ENCODE peak calls at places on chromosome 11, in seven cellular contexts. U, I, T, C, B, L and Z are unnamed samples.
A peak's percentile ranks its signal among the peaks of the same experiment; 100 is the strongest.

GRCh38 chr11:15117751-15118150 is 3.0 kb downstream of the INSC start:
- DNase-seq in U (no peak), I (no peak), T (no peak), C (no peak), B (no peak), L (no peak), Z (no peak)

GRCh38 chr11:83265331-83265730 is 20.8 kb downstream of the CCDC90B start:
- DNase-seq in U (no peak), I (no peak), T (no peak), C (no peak), B (no peak), L (no peak), Z (no peak)

GRCh38 chr11:28547395-28547794 is 439.2 kb downstream of the METTL15 start:
- DNase-seq in U (no peak), I (no peak), T (no peak), C (no peak), B (no peak), L (no peak), Z (no peak)

GRCh38 chr11:118618991-118619375 is 11.6 kb downstream of the PHLDB1 start:
- DNase-seq in U (no peak), I (peak; percentile 74), T (no peak), C (no peak), B (peak; percentile 92), L (no peak), Z (no peak)

GRCh38 chr11:28860898-28861297 is 752.7 kb downstream of the METTL15 start:
- DNase-seq in U (no peak), I (peak; percentile 50), T (no peak), C (no peak), B (peak; percentile 65), L (no peak), Z (no peak)

GRCh38 chr11:73366953-73367352 is 9.2 kb upstream of the RELT start:
- DNase-seq in U (no peak), I (no peak), T (no peak), C (no peak), B (no peak), L (no peak), Z (no peak)

GRCh38 chr11:118033443-118033842 is 43.4 kb upstream of the TMPRSS4 start:
- DNase-seq in U (no peak), I (no peak), T (no peak), C (no peak), B (no peak), L (no peak), Z (no peak)

GRCh38 chr11:78325274-78325781 is 92.3 kb downstream of the GAB2 start:
- DNase-seq in U (no peak), I (no peak), T (peak; percentile 48), C (no peak), B (no peak), L (no peak), Z (no peak)

GRCh38 chr11:69423611-69424385 is 57.7 kb upstream of the LINC01488 start:
- DNase-seq in U (no peak), I (no peak), T (no peak), C (no peak), B (no peak), L (no peak), Z (no peak)

GRCh38 chr11:123107945-123108344 is 46.0 kb upstream of the HSPA8 start:
- DNase-seq in U (no peak), I (no peak), T (no peak), C (no peak), B (no peak), L (no peak), Z (no peak)

GRCh38 chr11:10669258-10670033 is 24.1 kb downstream of the IRAG1 start:
- DNase-seq in U (no peak), I (peak; percentile 66), T (no peak), C (no peak), B (peak; percentile 77), L (no peak), Z (no peak)

GRCh38 chr11:46363031-46363407 is 15.8 kb downstream of the DGKZ start:
- DNase-seq in U (no peak), I (peak; percentile 83), T (no peak), C (no peak), B (peak; percentile 74), L (no peak), Z (no peak)

GRCh38 chr11:116170526-116171120 is 602.2 kb downstream of the BUD13 start:
- DNase-seq in U (no peak), I (no peak), T (peak; percentile 1), C (no peak), B (no peak), L (no peak), Z (no peak)

GRCh38 chr11:44621784-44622183 is 56.3 kb downstream of the CD82 start:
- DNase-seq in U (no peak), I (no peak), T (no peak), C (no peak), B (no peak), L (no peak), Z (no peak)

GRCh38 chr11:76653674-76654309 is 16.8 kb downstream of the LRRC32 start:
- DNase-seq in U (no peak), I (no peak), T (no peak), C (no peak), B (peak; percentile 52), L (no peak), Z (no peak)

GRCh38 chr11:120024046-120024445 is 113.9 kb downstream of the TRIM29 start:
- DNase-seq in U (no peak), I (no peak), T (no peak), C (no peak), B (no peak), L (no peak), Z (no peak)

GRCh38 chr11:68506908-68507307 is 46.4 kb downstream of the PPP6R3 start:
- DNase-seq in U (no peak), I (no peak), T (no peak), C (no peak), B (no peak), L (no peak), Z (no peak)

GRCh38 chr11:2919837-2920236 is 9.4 kb downstream of the PHLDA2 start:
- DNase-seq in U (no peak), I (no peak), T (no peak), C (no peak), B (no peak), L (no peak), Z (no peak)

GRCh38 chr11:128334311-128335044 is 252.9 kb downstream of the ETS1 start:
- DNase-seq in U (no peak), I (no peak), T (no peak), C (no peak), B (peak; percentile 35), L (no peak), Z (no peak)

GRCh38 chr11:134438533-134438932 is 26.5 kb upstream of the B3GAT1 start:
- DNase-seq in U (no peak), I (no peak), T (no peak), C (no peak), B (no peak), L (no peak), Z (no peak)

GRCh38 chr11:87859583-87859982 is 315.7 kb downstream of the RAB38 start:
- DNase-seq in U (no peak), I (no peak), T (no peak), C (no peak), B (peak; percentile 49), L (no peak), Z (no peak)

GRCh38 chr11:12271826-12272366 is 105.5 kb upstream of the PARVA start:
- DNase-seq in U (no peak), I (no peak), T (no peak), C (no peak), B (no peak), L (no peak), Z (no peak)

GRCh38 chr11:125371451-125371935 is 124.6 kb downstream of the FEZ1 start:
- DNase-seq in U (no peak), I (no peak), T (no peak), C (no peak), B (no peak), L (no peak), Z (no peak)

GRCh38 chr11:30387891-30388861 is 65.3 kb downstream of the ARL14EP start:
- DNase-seq in U (no peak), I (no peak), T (no peak), C (no peak), B (no peak), L (no peak), Z (no peak)

GRCh38 chr11:39374963-39375698 is 2084.3 kb downstream of the LRRC4C start:
- DNase-seq in U (no peak), I (no peak), T (peak; percentile 36), C (no peak), B (peak; percentile 15), L (no peak), Z (no peak)

GRCh38 chr11:61742391-61742790 is 10.0 kb upstream of the MYRF start:
- DNase-seq in U (no peak), I (no peak), T (no peak), C (no peak), B (no peak), L (no peak), Z (no peak)

GRCh38 chr11:25441432-25441831 is 890.5 kb upstream of the ANO3 start:
- DNase-seq in U (no peak), I (no peak), T (no peak), C (no peak), B (no peak), L (no peak), Z (no peak)

GRCh38 chr11:131430466-131431176 is 60.2 kb downstream of the NTM start:
- DNase-seq in U (no peak), I (no peak), T (no peak), C (no peak), B (no peak), L (no peak), Z (no peak)

GRCh38 chr11:86888164-86888977 is 66.8 kb downstream of the FZD4 start:
- DNase-seq in U (no peak), I (no peak), T (no peak), C (no peak), B (peak; percentile 65), L (no peak), Z (no peak)